ENCODE peak calls at places on chromosome 9, in six cellular contexts. M is colonic mucosa, Y is H9, I is GM23248, F is MM.1S, X is coronary artery. D is an unnamed sample.

GRCh38 chr9:132182609-132183073 is 20.8 kb downstream of the NTNG2 start:
- DNase-seq in M (no peak), Y (no peak), I (peak; percentile 17), F (no peak), X (no peak), D (peak; percentile 22)

GRCh38 chr9:69877852-69878507 is 57.4 kb downstream of the CFAP95 start:
- DNase-seq in M (no peak), Y (no peak), I (peak; percentile 76), F (peak; percentile 24), X (no peak), D (no peak)

GRCh38 chr9:12933957-12934356 is 159.1 kb downstream of the LURAP1L start:
- DNase-seq in M (no peak), Y (no peak), I (peak; percentile 71), F (no peak), X (no peak), D (no peak)

GRCh38 chr9:73412874-73413273 is 261.2 kb downstream of the ANXA1 start:
- DNase-seq in M (no peak), Y (no peak), I (no peak), F (no peak), X (no peak), D (no peak)

GRCh38 chr9:124475868-124476690 is 25.8 kb downstream of the ADGRD2 start:
- DNase-seq in M (no peak), Y (no peak), I (no peak), F (no peak), X (no peak), D (no peak)

GRCh38 chr9:13974891-13975290 is 339.1 kb downstream of the NFIB start:
- DNase-seq in M (no peak), Y (no peak), I (no peak), F (no peak), X (no peak), D (no peak)

GRCh38 chr9:84668204-84669007 is 1.1 kb upstream of the NTRK2 start:
- DNase-seq in M (peak; percentile 66), Y (peak; percentile 87), I (peak; percentile 76), F (peak; percentile 88), X (peak; percentile 87), D (no peak)

GRCh38 chr9:20618361-20618799 is 3.9 kb downstream of the MLLT3 start:
- DNase-seq in M (peak; percentile 73), Y (no peak), I (peak; percentile 80), F (no peak), X (no peak), D (peak; percentile 50)

GRCh38 chr9:37406603-37407401 is 15.7 kb upstream of the GRHPR start:
- DNase-seq in M (no peak), Y (no peak), I (no peak), F (no peak), X (no peak), D (no peak)

GRCh38 chr9:100587375-100587774 is 9.5 kb downstream of the CAVIN4 start:
- DNase-seq in M (no peak), Y (no peak), I (no peak), F (no peak), X (no peak), D (no peak)

GRCh38 chr9:88682431-88682831 is 147.5 kb downstream of the NXNL2 start:
- DNase-seq in M (no peak), Y (no peak), I (no peak), F (no peak), X (no peak), D (no peak)

GRCh38 chr9:129867138-129868032 is 32.1 kb downstream of the USP20 start:
- DNase-seq in M (no peak), Y (peak; percentile 56), I (no peak), F (no peak), X (no peak), D (no peak)

GRCh38 chr9:34510506-34511159 is 12.2 kb downstream of the ENHO start:
- DNase-seq in M (no peak), Y (no peak), I (no peak), F (no peak), X (no peak), D (no peak)

GRCh38 chr9:80874276-80874675 is 815.1 kb downstream of the TLE1 start:
- DNase-seq in M (no peak), Y (no peak), I (peak; percentile 42), F (no peak), X (no peak), D (no peak)

GRCh38 chr9:93261281-93261680 is 77.3 kb downstream of the WNK2 start:
- DNase-seq in M (peak; percentile 25), Y (peak; percentile 34), I (no peak), F (no peak), X (no peak), D (peak; percentile 30)

GRCh38 chr9:124183772-124184171 is 74.0 kb upstream of the NEK6 start:
- DNase-seq in M (peak; percentile 52), Y (no peak), I (no peak), F (no peak), X (no peak), D (peak; percentile 71)

GRCh38 chr9:114428466-114428865 is 40.7 kb upstream of the AKNA start:
- DNase-seq in M (no peak), Y (no peak), I (no peak), F (no peak), X (no peak), D (peak; percentile 26)

GRCh38 chr9:71628247-71628646 is 140.1 kb downstream of the CEMIP2 start:
- DNase-seq in M (no peak), Y (no peak), I (peak; percentile 29), F (peak; percentile 20), X (no peak), D (no peak)

GRCh38 chr9:94935396-94935795 is 208.9 kb downstream of the AOPEP start:
- DNase-seq in M (no peak), Y (no peak), I (no peak), F (no peak), X (no peak), D (no peak)

GRCh38 chr9:2854617-2855016 is 10.7 kb upstream of the PUM3 start:
- DNase-seq in M (no peak), Y (no peak), I (no peak), F (no peak), X (no peak), D (no peak)

GRCh38 chr9:33426843-33427293 is 20.5 kb downstream of the AQP3 start:
- DNase-seq in M (no peak), Y (no peak), I (no peak), F (no peak), X (no peak), D (no peak)

GRCh38 chr9:110133608-110134214 is 74.2 kb downstream of the C9orf152 start:
- DNase-seq in M (no peak), Y (no peak), I (peak; percentile 72), F (no peak), X (no peak), D (no peak)

GRCh38 chr9:116693233-116693731 is 6.2 kb downstream of the TRIM32 start:
- DNase-seq in M (no peak), Y (no peak), I (peak; percentile 72), F (no peak), X (no peak), D (no peak)

GRCh38 chr9:5947912-5948311 is 57.2 kb downstream of the MLANA start:
- DNase-seq in M (no peak), Y (no peak), I (no peak), F (peak; percentile 41), X (no peak), D (no peak)

GRCh38 chr9:133340916-133341315 is 4.9 kb upstream of the SURF6 start:
- DNase-seq in M (no peak), Y (no peak), I (no peak), F (no peak), X (no peak), D (no peak)
- H3K27ac ChIP-seq in M (no peak overlapping the region), Y (no peak overlapping the region), I (no peak overlapping the region), F (no peak overlapping the region), X (peak overlapping the region; percentile 30), D (no peak overlapping the region)

GRCh38 chr9:31445960-31446359 is 938.5 kb upstream of the ACO1 start:
- DNase-seq in M (no peak), Y (no peak), I (no peak), F (no peak), X (no peak), D (no peak)

GRCh38 chr9:31445357-31445756 is 939.1 kb upstream of the ACO1 start:
- DNase-seq in M (no peak), Y (no peak), I (no peak), F (no peak), X (no peak), D (no peak)
- H3K27ac ChIP-seq in M (no peak overlapping the region), Y (no peak overlapping the region), I (no peak overlapping the region), F (no peak overlapping the region), X (no peak overlapping the region), D (no peak overlapping the region)

GRCh38 chr9:137211532-137211931 is 6.0 kb downstream of the NDOR1 start:
- DNase-seq in M (no peak), Y (no peak), I (no peak), F (no peak), X (no peak), D (no peak)
- H3K27ac ChIP-seq in M (no peak overlapping the region), Y (no peak overlapping the region), I (no peak overlapping the region), F (no peak overlapping the region), X (no peak overlapping the region), D (no peak overlapping the region)

DNA sequence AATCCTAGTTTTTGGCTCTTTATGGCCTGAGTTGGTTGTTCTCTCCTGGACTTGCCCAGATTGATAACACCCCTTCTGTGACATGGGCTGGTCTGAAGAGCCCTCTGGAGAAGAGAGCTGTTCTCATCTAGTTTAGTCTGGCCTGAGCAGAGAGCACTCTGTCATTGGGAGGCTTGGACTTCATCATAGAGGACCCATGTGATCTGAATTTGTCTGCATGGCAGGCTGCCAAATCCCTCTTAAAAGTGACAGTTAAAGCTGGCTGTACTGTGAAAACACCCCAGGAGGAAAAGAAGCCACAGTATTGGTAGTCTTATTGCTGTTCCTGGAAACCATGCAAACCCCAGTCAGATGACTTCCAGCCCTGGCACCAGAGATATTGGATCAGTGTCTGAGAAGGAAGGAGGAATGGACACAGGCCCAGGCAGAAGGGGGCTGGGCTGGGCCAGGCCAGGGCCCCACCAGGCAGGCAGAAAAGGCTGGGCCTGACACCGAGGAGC is 3.7 kb upstream of the WDR31 start:
- DNase-seq in M (peak; percentile 94), Y (no peak), I (peak; percentile 42), F (peak; percentile 41), X (peak; percentile 81), D (peak; percentile 26)
- H3K27ac ChIP-seq in M (peak overlapping the region; percentile 81), Y (no peak overlapping the region), I (no peak overlapping the region), F (no peak overlapping the region), X (peak overlapping the region; percentile 75), D (no peak overlapping the region)

DNA sequence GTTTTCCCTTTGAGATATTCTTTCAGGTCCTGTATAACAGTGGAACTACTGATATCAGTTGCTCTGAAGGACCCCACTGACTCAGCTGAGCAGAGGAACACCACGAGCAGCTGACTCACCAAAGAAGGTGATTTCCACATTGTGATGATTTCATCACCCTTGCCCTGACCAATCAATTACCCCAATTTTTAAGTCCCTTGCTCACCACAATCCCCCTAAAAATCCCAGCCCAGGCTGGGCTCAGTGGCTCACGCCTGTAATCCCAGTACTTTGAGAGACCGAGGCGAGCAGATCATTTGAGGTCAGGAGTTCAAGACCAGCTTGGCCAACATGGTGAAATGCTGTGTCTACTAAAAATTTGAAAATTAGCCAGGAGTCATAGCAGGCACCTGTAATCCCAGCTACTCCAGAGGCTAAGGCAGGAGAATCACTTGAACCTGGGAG is 125.3 kb upstream of the ABCA1 start:
- DNase-seq in M (no peak), Y (no peak), I (peak; percentile 87), F (no peak), X (peak; percentile 22), D (no peak)
- H3K27ac ChIP-seq in M (no peak overlapping the region), Y (no peak overlapping the region), I (peak overlapping the region; percentile 28), F (no peak overlapping the region), X (no peak overlapping the region), D (no peak overlapping the region)